ENCODE peak calls at places on chromosomes 4 and X, in nine cellular contexts. H, J, N, T, L, M, P, E and A are unnamed samples.

GRCh38 chr4:29805245-29805644 is 914.9 kb upstream of the PCDH7 start:
- DNase-seq in H (no peak), J (no peak), N (no peak), T (no peak), L (no peak), M (no peak), P (no peak), E (no peak), A (no peak)

GRCh38 chrX:153828723-153829548 is 1.4 kb downstream of the PDZD4 start:
- DNase-seq in H (no peak), J (no peak), N (no peak), T (no peak), L (peak), M (peak), P (no peak), E (no peak), A (no peak)

GRCh38 chrX:35590210-35590609 is 207.9 kb upstream of the MAGEB16 start:
- DNase-seq in H (no peak), J (no peak), N (no peak), T (no peak), L (no peak), M (no peak), P (no peak), E (no peak), A (no peak)

GRCh38 chr4:148288448-148288847 is 153.8 kb downstream of the NR3C2 start:
- DNase-seq in H (no peak), J (no peak), N (no peak), T (no peak), L (no peak), M (no peak), P (no peak), E (no peak), A (no peak)

GRCh38 chrX:16123222-16123786 is at the start of gene GRPR:
- DNase-seq in H (peak), J (peak), N (peak), T (peak), L (peak), M (peak), P (peak), E (peak), A (peak)

GRCh38 chrX:48154796-48155195 is 24.4 kb downstream of the SPACA5B start:
- DNase-seq in H (no peak), J (no peak), N (no peak), T (no peak), L (no peak), M (no peak), P (no peak), E (no peak), A (no peak)

GRCh38 chrX:151763711-151764110 is 29.2 kb downstream of the CNGA2 start:
- DNase-seq in H (no peak), J (no peak), N (no peak), T (no peak), L (no peak), M (no peak), P (no peak), E (no peak), A (no peak)

GRCh38 chrX:44267861-44268260 is 75.6 kb downstream of the EFHC2 start:
- DNase-seq in H (no peak), J (no peak), N (no peak), T (no peak), L (no peak), M (no peak), P (no peak), E (no peak), A (no peak)

GRCh38 chr4:148982200-148982599 is 540.0 kb upstream of the NR3C2 start:
- DNase-seq in H (no peak), J (no peak), N (no peak), T (no peak), L (no peak), M (no peak), P (no peak), E (no peak), A (no peak)

GRCh38 chr4:106481801-106482200 is 113.2 kb upstream of the GIMD1 start:
- DNase-seq in H (no peak), J (no peak), N (no peak), T (no peak), L (no peak), M (no peak), P (no peak), E (no peak), A (no peak)

GRCh38 chr4:107035711-107036601 is at the start of gene DKK2:
- DNase-seq in H (no peak), J (peak), N (no peak), T (no peak), L (peak), M (peak), P (peak), E (no peak), A (peak)

GRCh38 chr4:120293341-120293740 is 226.7 kb upstream of the MAD2L1 start:
- DNase-seq in H (no peak), J (no peak), N (no peak), T (no peak), L (no peak), M (no peak), P (no peak), E (no peak), A (no peak)

GRCh38 chr4:20318899-20319291 is 67.2 kb downstream of the SLIT2 start:
- DNase-seq in H (no peak), J (no peak), N (no peak), T (no peak), L (no peak), M (no peak), P (no peak), E (no peak), A (no peak)

GRCh38 chrX:130746709-130747347 is 156.2 kb downstream of the ENOX2 start:
- DNase-seq in H (no peak), J (no peak), N (no peak), T (no peak), L (no peak), M (no peak), P (no peak), E (peak), A (no peak)

DNA sequence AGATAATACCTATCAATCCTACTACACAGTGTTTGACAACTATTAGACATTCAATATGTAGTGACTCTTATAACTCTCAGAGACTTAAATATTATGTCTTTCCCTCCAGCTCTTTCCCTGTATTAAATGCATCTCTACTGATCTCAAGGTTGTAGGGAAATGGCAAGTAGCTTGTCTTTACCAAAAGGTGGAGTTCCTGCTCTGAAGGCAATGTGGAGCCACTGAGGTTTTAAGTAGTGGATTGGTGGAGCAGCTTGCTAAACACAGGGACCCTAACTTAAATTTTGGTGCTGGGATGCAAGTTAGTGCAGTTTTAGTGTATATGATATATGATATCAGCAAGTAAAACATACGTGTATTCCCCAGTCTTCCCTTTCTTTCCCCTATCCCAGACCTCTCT is 13.1 kb downstream of the FNIP2 start:
- DNase-seq in H (no peak), J (no peak), N (no peak), T (no peak), L (no peak), M (no peak), P (no peak), E (no peak), A (no peak)
- TF ChIP-seq CTCF in H (no peak), J (no peak), N (no peak), T (no peak), L (no peak), M (no peak), P (no peak), E (peak), A (no peak)

DNA sequence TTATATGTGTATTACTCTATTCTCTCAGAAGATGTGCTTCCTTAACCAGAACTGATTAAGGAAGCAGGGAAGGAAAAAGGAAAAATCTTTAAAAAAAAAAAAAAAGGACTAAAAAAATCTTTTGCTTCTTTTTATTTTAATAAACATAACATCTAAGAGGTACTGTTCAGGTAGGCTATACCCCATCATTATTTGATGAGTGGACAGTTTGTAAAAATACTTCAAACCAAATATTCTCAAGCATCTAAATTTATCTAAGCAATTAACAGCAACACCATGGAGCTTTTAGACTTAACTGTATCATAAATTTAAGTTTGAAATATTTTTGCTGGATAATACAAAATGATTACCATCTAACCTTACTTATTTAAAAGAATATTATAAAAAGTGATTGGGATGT is 168.9 kb downstream of the MAB21L2 start:
- DNase-seq in H (no peak), J (no peak), N (no peak), T (no peak), L (no peak), M (no peak), P (no peak), E (no peak), A (no peak)
- TF ChIP-seq CTCF in H (no peak), J (no peak), N (no peak), T (no peak), L (no peak), M (no peak), P (no peak), E (no peak), A (no peak)

DNA sequence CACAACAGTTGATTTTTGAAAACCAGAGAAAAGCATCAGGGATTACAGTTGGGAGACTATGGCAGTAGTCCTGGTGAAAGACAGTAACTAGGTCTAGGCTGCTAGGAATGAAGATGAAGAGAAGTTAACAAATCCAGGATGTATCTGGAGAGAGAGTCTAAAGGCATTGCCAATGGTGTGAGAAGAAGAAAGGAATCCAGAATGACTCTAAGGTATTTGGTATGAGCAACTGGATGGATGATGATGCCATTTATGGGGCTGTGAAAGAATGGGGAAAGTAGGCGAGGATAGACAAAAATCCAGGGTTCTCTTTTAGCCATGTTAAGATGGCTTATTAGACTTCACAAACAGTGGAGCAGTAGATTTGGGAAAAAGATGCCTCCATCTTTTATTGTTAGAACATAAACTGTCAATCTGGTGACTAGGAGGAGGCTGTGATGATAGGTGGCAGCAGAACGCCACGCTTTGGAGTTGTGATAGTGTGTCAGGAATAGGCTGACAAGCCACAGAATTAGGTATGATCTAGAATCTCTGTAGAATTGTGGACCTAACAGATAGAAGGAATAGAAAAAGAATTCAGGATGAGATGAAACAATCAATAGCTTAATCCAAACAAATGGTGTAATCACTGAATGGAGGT is 27.3 kb upstream of the JADE1 start:
- DNase-seq in H (no peak), J (no peak), N (peak), T (no peak), L (peak), M (peak), P (no peak), E (peak), A (no peak)
- TF ChIP-seq CTCF in H (no peak), J (no peak), N (peak), T (peak), L (peak), M (peak), P (no peak), E (peak), A (no peak)

GRCh38 chr4:62162606-62163005 is 962.5 kb downstream of the ADGRL3 start:
- DNase-seq in H (no peak), J (no peak), N (no peak), T (no peak), L (no peak), M (no peak), P (no peak), E (no peak), A (no peak)
- TF ChIP-seq CTCF in H (no peak), J (no peak), N (no peak), T (no peak), L (no peak), M (no peak), P (no peak), E (no peak), A (no peak)

GRCh38 chr4:176791591-176792347 is 953 bp downstream of the VEGFC start:
- DNase-seq in H (no peak), J (peak), N (peak), T (no peak), L (peak), M (peak), P (no peak), E (peak), A (peak)
- TF ChIP-seq CTCF in H (no peak), J (no peak), N (no peak), T (no peak), L (no peak), M (no peak), P (no peak), E (no peak), A (no peak)

GRCh38 chrX:42714981-42715688 is 62.8 kb downstream of the PPP1R2C start:
- DNase-seq in H (no peak), J (peak), N (no peak), T (no peak), L (no peak), M (no peak), P (peak), E (no peak), A (peak)
- TF ChIP-seq CTCF in H (no peak), J (peak), N (no peak), T (peak), L (peak), M (no peak), P (peak), E (no peak), A (peak)

DNA sequence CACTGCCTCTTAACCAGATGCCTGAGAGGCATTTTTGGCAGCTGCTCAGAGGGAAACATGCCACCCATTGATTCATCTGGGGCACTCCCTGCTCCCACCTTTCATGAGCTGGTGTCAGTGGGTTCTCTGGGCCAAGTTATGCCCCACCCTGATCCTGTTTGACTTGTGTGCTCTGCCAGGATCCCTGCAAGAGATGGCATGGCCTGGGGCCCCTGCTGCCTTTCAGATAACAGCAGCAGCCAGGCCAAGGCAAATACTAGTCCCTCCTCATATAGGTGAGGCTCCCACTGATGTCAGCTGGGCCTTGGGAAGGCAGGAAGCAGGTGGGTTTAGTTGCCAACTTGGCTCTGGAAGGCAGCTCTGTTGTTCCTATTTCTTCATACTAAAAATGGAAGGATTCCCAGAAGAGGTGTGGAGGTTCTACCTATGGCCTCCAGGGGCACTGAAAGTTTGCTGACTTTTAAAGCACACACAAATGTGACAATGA is 192.9 kb upstream of the RBPJ start:
- DNase-seq in H (peak), J (no peak), N (no peak), T (no peak), L (no peak), M (no peak), P (peak), E (no peak), A (no peak)
- TF ChIP-seq CTCF in H (peak), J (no peak), N (no peak), T (peak), L (no peak), M (no peak), P (no peak), E (peak), A (peak)

DNA sequence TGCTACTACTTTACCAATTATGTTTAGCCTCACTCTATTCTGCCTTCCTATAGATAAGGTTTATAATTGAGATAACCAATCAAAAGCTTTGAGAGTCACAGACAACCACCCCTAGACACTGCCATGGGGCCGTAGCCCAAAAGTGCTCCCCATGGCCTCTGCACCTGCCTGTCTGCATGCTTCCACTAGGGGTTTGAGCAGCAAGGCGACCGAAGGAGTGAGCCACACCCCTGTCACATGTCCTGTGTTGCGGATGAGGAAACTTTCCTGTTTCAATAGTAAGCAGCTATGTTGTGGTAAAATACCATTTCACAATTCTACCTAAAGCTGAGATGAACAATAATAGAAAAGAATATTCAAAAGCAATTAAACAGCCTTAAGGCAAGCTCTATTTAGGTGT is 856.0 kb upstream of the FRG1 start:
- DNase-seq in H (no peak), J (no peak), N (no peak), T (no peak), L (no peak), M (no peak), P (no peak), E (no peak), A (no peak)
- TF ChIP-seq CTCF in H (no peak), J (no peak), N (no peak), T (no peak), L (no peak), M (no peak), P (no peak), E (no peak), A (peak)

GRCh38 chr4:6320663-6321062 is 51.0 kb downstream of the WFS1 start:
- DNase-seq in H (no peak), J (no peak), N (no peak), T (no peak), L (no peak), M (no peak), P (no peak), E (no peak), A (no peak)
- TF ChIP-seq CTCF in H (no peak), J (no peak), N (no peak), T (no peak), L (no peak), M (no peak), P (no peak), E (no peak), A (no peak)